ENCODE peak calls at places on chromosomes 6 and 20, in ten cellular contexts. One of them, this sample, is unnamed. For H3K36me3, the result is how much of the 10 kb centered on the place peaks cover.

GRCh38 chr6:89350281-89351037 is 2.1 kb downstream of the UBE2J1 start:
- DNase-seq in mammary epithelial cell: no peak
- DNase-seq in tibial artery: no peak
- DNase-seq in pancreas: no peak
- DNase-seq in breast epithelium: no peak
- DNase-seq in lung: no peak
- DNase-seq in heart right ventricle: no peak
- DNase-seq in body of pancreas: no peak
- DNase-seq in IMR-90: no peak
- DNase-seq in DND-41: peak
- DNase-seq in this sample: no peak

GRCh38 chr20:63740501-63741353 is 1.2 kb downstream of the SLC2A4RG start:
- DNase-seq in heart right ventricle: peak
- DNase-seq in IMR-90: peak
- DNase-seq in lung: peak
- DNase-seq in body of pancreas: peak
- DNase-seq in mammary epithelial cell: peak
- DNase-seq in pancreas: peak
- DNase-seq in tibial artery: peak
- DNase-seq in breast epithelium: peak
- DNase-seq in DND-41: peak
- DNase-seq in this sample: peak

GRCh38 chr20:24491043-24491756 is 21.8 kb downstream of the SYNDIG1 start:
- DNase-seq in DND-41: no peak
- DNase-seq in heart right ventricle: no peak
- DNase-seq in tibial artery: no peak
- DNase-seq in lung: no peak
- DNase-seq in breast epithelium: no peak
- DNase-seq in mammary epithelial cell: no peak
- DNase-seq in IMR-90: no peak
- DNase-seq in body of pancreas: no peak
- DNase-seq in pancreas: no peak
- DNase-seq in this sample: no peak

GRCh38 chr6:2523061-2523460 is 227.7 kb downstream of the MYLK4 start:
- DNase-seq in body of pancreas: no peak
- DNase-seq in lung: no peak
- DNase-seq in tibial artery: no peak
- DNase-seq in breast epithelium: no peak
- DNase-seq in mammary epithelial cell: peak
- DNase-seq in IMR-90: no peak
- DNase-seq in heart right ventricle: no peak
- DNase-seq in pancreas: no peak
- DNase-seq in DND-41: no peak
- DNase-seq in this sample: peak

GRCh38 chr6:47103931-47104330 is 61.8 kb upstream of the ADGRF1 start:
- DNase-seq in IMR-90: peak
- DNase-seq in DND-41: no peak
- DNase-seq in tibial artery: no peak
- DNase-seq in mammary epithelial cell: peak
- DNase-seq in lung: no peak
- DNase-seq in body of pancreas: peak
- DNase-seq in breast epithelium: no peak
- DNase-seq in heart right ventricle: no peak
- DNase-seq in pancreas: no peak
- DNase-seq in this sample: peak

GRCh38 chr6:26103770-26104456 is 16.7 kb downstream of the HFE start:
- DNase-seq in mammary epithelial cell: peak
- DNase-seq in pancreas: peak
- DNase-seq in body of pancreas: peak
- DNase-seq in DND-41: peak
- DNase-seq in IMR-90: peak
- DNase-seq in breast epithelium: peak
- DNase-seq in lung: peak
- DNase-seq in tibial artery: peak
- DNase-seq in heart right ventricle: peak
- DNase-seq in this sample: peak

GRCh38 chr6:3228046-3228671 is 706 bp upstream of the TUBB2B start:
- DNase-seq in body of pancreas: no peak
- DNase-seq in DND-41: no peak
- DNase-seq in mammary epithelial cell: no peak
- DNase-seq in heart right ventricle: no peak
- DNase-seq in lung: no peak
- DNase-seq in breast epithelium: no peak
- DNase-seq in IMR-90: no peak
- DNase-seq in pancreas: no peak
- DNase-seq in tibial artery: no peak
- DNase-seq in this sample: no peak

GRCh38 chr6:107690864-107691661 is 133.1 kb downstream of the SCML4 start:
- DNase-seq in body of pancreas: no peak
- DNase-seq in tibial artery: no peak
- DNase-seq in heart right ventricle: no peak
- DNase-seq in pancreas: no peak
- DNase-seq in lung: no peak
- DNase-seq in breast epithelium: no peak
- DNase-seq in DND-41: no peak
- DNase-seq in mammary epithelial cell: no peak
- DNase-seq in IMR-90: peak
- DNase-seq in this sample: peak

GRCh38 chr20:38114353-38114791 is 50.7 kb downstream of the TGM2 start:
- DNase-seq in tibial artery: no peak
- DNase-seq in IMR-90: peak
- DNase-seq in DND-41: no peak
- DNase-seq in body of pancreas: no peak
- DNase-seq in breast epithelium: no peak
- DNase-seq in pancreas: no peak
- DNase-seq in heart right ventricle: no peak
- DNase-seq in lung: no peak
- DNase-seq in mammary epithelial cell: no peak
- DNase-seq in this sample: peak

DNA sequence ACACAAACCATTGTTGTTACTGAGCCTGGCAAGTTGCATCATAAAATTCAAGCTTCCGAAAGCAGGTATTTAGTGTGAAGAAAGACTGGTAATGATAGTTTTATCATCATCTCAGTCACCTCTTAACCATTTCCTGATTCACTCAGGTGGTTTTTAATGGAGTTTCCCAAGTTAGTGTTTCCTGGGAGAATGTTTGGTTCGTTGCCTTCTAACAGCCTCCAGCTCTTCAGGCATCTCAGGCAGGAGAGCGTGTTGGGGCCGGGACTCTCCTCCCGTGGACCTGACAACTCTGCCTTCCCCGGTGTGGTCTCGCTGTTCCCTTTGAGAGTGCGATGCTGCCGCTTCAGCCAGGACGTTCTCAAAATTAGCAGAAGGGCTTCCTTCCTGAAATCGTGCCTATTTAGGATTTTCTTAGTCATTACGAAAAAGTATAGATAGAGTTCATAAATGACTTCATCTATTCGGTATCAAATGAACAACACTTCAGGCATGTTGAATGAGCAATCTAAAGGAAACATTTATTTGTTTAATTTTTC is 105.0 kb upstream of the QKI start:
- DNase-seq in DND-41: no peak
- DNase-seq in heart right ventricle: no peak
- DNase-seq in IMR-90: peak
- DNase-seq in mammary epithelial cell: peak
- DNase-seq in tibial artery: no peak
- DNase-seq in pancreas: no peak
- DNase-seq in breast epithelium: no peak
- DNase-seq in body of pancreas: no peak
- DNase-seq in lung: no peak
- DNase-seq in this sample: peak
- H3K4me3 ChIP-seq in DND-41: no peak
- H3K4me3 ChIP-seq in heart right ventricle: no peak
- H3K4me3 ChIP-seq in IMR-90: no peak
- H3K4me3 ChIP-seq in mammary epithelial cell: no peak
- H3K4me3 ChIP-seq in tibial artery: no peak
- H3K4me3 ChIP-seq in pancreas: no peak
- H3K4me3 ChIP-seq in breast epithelium: no peak
- H3K4me3 ChIP-seq in body of pancreas: no peak
- H3K4me3 ChIP-seq in lung: no peak
- H3K4me3 ChIP-seq in this sample: peak

GRCh38 chr6:106643061-106643460 is 13.7 kb downstream of the QRSL1 start:
- DNase-seq in tibial artery: no peak
- DNase-seq in DND-41: no peak
- DNase-seq in breast epithelium: no peak
- DNase-seq in heart right ventricle: no peak
- DNase-seq in pancreas: no peak
- DNase-seq in IMR-90: peak
- DNase-seq in lung: no peak
- DNase-seq in body of pancreas: no peak
- DNase-seq in mammary epithelial cell: no peak
- DNase-seq in this sample: peak

GRCh38 chr6:106648651-106649308 is 19.4 kb downstream of the QRSL1 start:
- DNase-seq in breast epithelium: no peak
- DNase-seq in body of pancreas: no peak
- DNase-seq in lung: no peak
- DNase-seq in mammary epithelial cell: no peak
- DNase-seq in tibial artery: no peak
- DNase-seq in IMR-90: no peak
- DNase-seq in pancreas: no peak
- DNase-seq in DND-41: no peak
- DNase-seq in heart right ventricle: no peak
- DNase-seq in this sample: no peak
- H3K36me3 ChIP-seq in breast epithelium: under half
- H3K36me3 ChIP-seq in body of pancreas: under half
- H3K36me3 ChIP-seq in lung: under half
- H3K36me3 ChIP-seq in mammary epithelial cell: under half
- H3K36me3 ChIP-seq in tibial artery: half or more
- H3K36me3 ChIP-seq in IMR-90: under half
- H3K36me3 ChIP-seq in pancreas: under half
- H3K36me3 ChIP-seq in DND-41: half or more
- H3K36me3 ChIP-seq in heart right ventricle: under half
- H3K36me3 ChIP-seq in this sample: under half

GRCh38 chr6:68252632-68253031 is 382.4 kb upstream of the ADGRB3 start:
- DNase-seq in lung: no peak
- DNase-seq in body of pancreas: no peak
- DNase-seq in tibial artery: no peak
- DNase-seq in mammary epithelial cell: no peak
- DNase-seq in breast epithelium: no peak
- DNase-seq in IMR-90: no peak
- DNase-seq in DND-41: no peak
- DNase-seq in pancreas: no peak
- DNase-seq in heart right ventricle: no peak
- DNase-seq in this sample: no peak

GRCh38 chr6:68256391-68256790 is 378.7 kb upstream of the ADGRB3 start:
- DNase-seq in heart right ventricle: no peak
- DNase-seq in breast epithelium: no peak
- DNase-seq in body of pancreas: no peak
- DNase-seq in tibial artery: no peak
- DNase-seq in pancreas: no peak
- DNase-seq in lung: no peak
- DNase-seq in mammary epithelial cell: no peak
- DNase-seq in IMR-90: no peak
- DNase-seq in DND-41: no peak
- DNase-seq in this sample: no peak
- H3K4me3 ChIP-seq in heart right ventricle: no peak
- H3K4me3 ChIP-seq in breast epithelium: no peak
- H3K4me3 ChIP-seq in body of pancreas: no peak
- H3K4me3 ChIP-seq in tibial artery: no peak
- H3K4me3 ChIP-seq in pancreas: no peak
- H3K4me3 ChIP-seq in lung: no peak
- H3K4me3 ChIP-seq in mammary epithelial cell: no peak
- H3K4me3 ChIP-seq in IMR-90: no peak
- H3K4me3 ChIP-seq in DND-41: no peak
- H3K4me3 ChIP-seq in this sample: no peak

DNA sequence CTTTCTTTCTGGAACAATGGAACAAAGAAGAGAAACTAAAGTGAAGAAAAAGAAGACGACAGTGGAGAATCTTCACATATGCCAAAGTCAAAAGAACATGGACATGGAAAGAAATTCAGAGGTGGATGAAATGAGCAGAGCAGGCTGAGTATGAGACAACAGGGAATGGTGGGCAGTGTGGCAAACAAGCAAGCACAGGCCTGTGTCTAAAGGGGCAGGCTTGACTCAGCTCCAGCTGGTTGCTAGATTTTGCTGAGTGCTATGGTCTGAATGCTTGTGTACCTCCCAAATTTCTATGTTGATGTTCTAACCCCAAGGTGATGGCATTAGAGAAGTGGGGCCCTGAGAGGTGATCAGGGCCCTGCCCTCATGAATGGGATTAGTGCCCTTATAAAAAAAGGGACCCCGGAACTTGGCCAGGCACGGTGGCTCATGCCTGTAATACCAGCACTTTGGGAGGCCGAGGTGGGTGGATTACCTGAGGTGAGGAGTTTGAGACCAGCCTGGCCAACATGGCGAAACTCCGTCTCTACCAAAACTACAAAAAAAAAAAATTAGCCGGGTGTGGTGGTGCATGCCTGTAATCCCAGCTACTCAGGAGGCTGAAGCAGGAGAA is 49.6 kb downstream of the ZMYND8 start:
- DNase-seq in breast epithelium: no peak
- DNase-seq in pancreas: no peak
- DNase-seq in DND-41: no peak
- DNase-seq in lung: no peak
- DNase-seq in mammary epithelial cell: peak
- DNase-seq in body of pancreas: no peak
- DNase-seq in IMR-90: no peak
- DNase-seq in heart right ventricle: no peak
- DNase-seq in tibial artery: peak
- DNase-seq in this sample: peak
- H3K36me3 ChIP-seq in breast epithelium: under half
- H3K36me3 ChIP-seq in pancreas: under half
- H3K36me3 ChIP-seq in DND-41: half or more
- H3K36me3 ChIP-seq in lung: under half
- H3K36me3 ChIP-seq in mammary epithelial cell: under half
- H3K36me3 ChIP-seq in body of pancreas: under half
- H3K36me3 ChIP-seq in IMR-90: under half
- H3K36me3 ChIP-seq in heart right ventricle: under half
- H3K36me3 ChIP-seq in tibial artery: under half
- H3K36me3 ChIP-seq in this sample: under half

GRCh38 chr20:57389695-57390603 is 1.2 kb upstream of the RBM38 start:
- DNase-seq in tibial artery: peak
- DNase-seq in DND-41: no peak
- DNase-seq in breast epithelium: no peak
- DNase-seq in body of pancreas: no peak
- DNase-seq in heart right ventricle: no peak
- DNase-seq in mammary epithelial cell: no peak
- DNase-seq in lung: no peak
- DNase-seq in IMR-90: no peak
- DNase-seq in pancreas: no peak
- DNase-seq in this sample: no peak
- H3K4me3 ChIP-seq in tibial artery: peak
- H3K4me3 ChIP-seq in DND-41: no peak
- H3K4me3 ChIP-seq in breast epithelium: peak
- H3K4me3 ChIP-seq in body of pancreas: no peak
- H3K4me3 ChIP-seq in heart right ventricle: peak
- H3K4me3 ChIP-seq in mammary epithelial cell: no peak
- H3K4me3 ChIP-seq in lung: no peak
- H3K4me3 ChIP-seq in IMR-90: no peak
- H3K4me3 ChIP-seq in pancreas: peak
- H3K4me3 ChIP-seq in this sample: peak

GRCh38 chr6:41080623-41081022 is 7.8 kb downstream of the NFYA start:
- DNase-seq in IMR-90: no peak
- DNase-seq in pancreas: no peak
- DNase-seq in heart right ventricle: no peak
- DNase-seq in lung: no peak
- DNase-seq in tibial artery: no peak
- DNase-seq in mammary epithelial cell: no peak
- DNase-seq in DND-41: no peak
- DNase-seq in body of pancreas: no peak
- DNase-seq in breast epithelium: no peak
- DNase-seq in this sample: no peak
- H3K36me3 ChIP-seq in IMR-90: under half
- H3K36me3 ChIP-seq in pancreas: under half
- H3K36me3 ChIP-seq in heart right ventricle: under half
- H3K36me3 ChIP-seq in lung: under half
- H3K36me3 ChIP-seq in tibial artery: under half
- H3K36me3 ChIP-seq in mammary epithelial cell: under half
- H3K36me3 ChIP-seq in DND-41: half or more
- H3K36me3 ChIP-seq in body of pancreas: under half
- H3K36me3 ChIP-seq in breast epithelium: under half
- H3K36me3 ChIP-seq in this sample: under half

GRCh38 chr6:118665011-118665410 is 13.6 kb upstream of the CEP85L start:
- DNase-seq in mammary epithelial cell: peak
- DNase-seq in DND-41: no peak
- DNase-seq in heart right ventricle: no peak
- DNase-seq in breast epithelium: no peak
- DNase-seq in IMR-90: no peak
- DNase-seq in lung: no peak
- DNase-seq in tibial artery: no peak
- DNase-seq in body of pancreas: no peak
- DNase-seq in pancreas: no peak
- DNase-seq in this sample: peak
- H3K4me3 ChIP-seq in mammary epithelial cell: peak
- H3K4me3 ChIP-seq in DND-41: no peak
- H3K4me3 ChIP-seq in heart right ventricle: no peak
- H3K4me3 ChIP-seq in breast epithelium: peak
- H3K4me3 ChIP-seq in IMR-90: no peak
- H3K4me3 ChIP-seq in lung: no peak
- H3K4me3 ChIP-seq in tibial artery: no peak
- H3K4me3 ChIP-seq in body of pancreas: no peak
- H3K4me3 ChIP-seq in pancreas: no peak
- H3K4me3 ChIP-seq in this sample: no peak